ENCODE peak calls at places on chromosomes 12 and 14, in ten cellular contexts. X is SK-N-SH, N is testis, V is right atrium auricular region, F is tibial artery, P is lower lobe of right lung, K is uterus, B is stomach, Y is transverse colon, W is upper lobe of right lung. D is an unnamed sample.

GRCh38 chr14:74888164-74889158 is 6.7 kb downstream of the DLST start:
- DNase-seq in X (no peak), N (no peak), V (no peak), F (no peak), P (no peak), K (no peak), B (no peak), Y (no peak), W (no peak), D (no peak)

GRCh38 chr12:66014818-66015217 is 115.7 kb downstream of the LLPH start:
- DNase-seq in X (no peak), N (no peak), V (no peak), F (no peak), P (no peak), K (no peak), B (no peak), Y (no peak), W (no peak), D (no peak)

GRCh38 chr12:116962197-116962596 is 51.4 kb downstream of the FBXW8 start:
- DNase-seq in X (no peak), N (no peak), V (no peak), F (no peak), P (no peak), K (no peak), B (no peak), Y (no peak), W (no peak), D (no peak)

GRCh38 chr14:70907996-70908917 is 998 bp downstream of the PCNX1 start:
- DNase-seq in X (peak; percentile 78), N (peak; percentile 71), V (peak; percentile 69), F (peak; percentile 71), P (peak; percentile 71), K (peak; percentile 49), B (peak; percentile 42), Y (peak; percentile 41), W (peak; percentile 82), D (peak; percentile 80)

GRCh38 chr12:75548879-75549278 is 37.5 kb upstream of the KRR1 start:
- DNase-seq in X (no peak), N (no peak), V (no peak), F (no peak), P (no peak), K (no peak), B (no peak), Y (no peak), W (no peak), D (no peak)

GRCh38 chr14:54722791-54723432 is 156.0 kb downstream of the SAMD4A start:
- DNase-seq in X (no peak), N (no peak), V (no peak), F (no peak), P (no peak), K (no peak), B (no peak), Y (no peak), W (no peak), D (no peak)

GRCh38 chr12:16674885-16675284 is 68.9 kb upstream of the LMO3 start:
- DNase-seq in X (no peak), N (no peak), V (no peak), F (no peak), P (no peak), K (no peak), B (no peak), Y (no peak), W (no peak), D (no peak)

GRCh38 chr14:65025818-65026217 is 39.1 kb downstream of the FNTB start:
- DNase-seq in X (no peak), N (no peak), V (no peak), F (no peak), P (no peak), K (no peak), B (no peak), Y (no peak), W (no peak), D (peak; percentile 30)

GRCh38 chr12:108004368-108004767 is 124.7 kb upstream of the WSCD2 start:
- DNase-seq in X (no peak), N (no peak), V (no peak), F (no peak), P (no peak), K (no peak), B (no peak), Y (no peak), W (no peak), D (no peak)

GRCh38 chr14:46322076-46322475 is 329.5 kb downstream of the RPL10L start:
- DNase-seq in X (no peak), N (no peak), V (no peak), F (no peak), P (no peak), K (no peak), B (no peak), Y (no peak), W (no peak), D (no peak)

GRCh38 chr14:92552066-92552465 is 38.5 kb downstream of the RIN3 start:
- DNase-seq in X (no peak), N (no peak), V (no peak), F (no peak), P (no peak), K (no peak), B (no peak), Y (no peak), W (no peak), D (peak; percentile 25)

GRCh38 chr14:74349757-74350156 is 1.5 kb downstream of the VRTN start:
- DNase-seq in X (no peak), N (no peak), V (no peak), F (no peak), P (no peak), K (no peak), B (peak; percentile 66), Y (peak; percentile 24), W (peak; percentile 33), D (no peak)

GRCh38 chr14:104827173-104828055 is 26.5 kb downstream of the ZBTB42 start:
- DNase-seq in X (peak; percentile 85), N (peak; percentile 34), V (no peak), F (peak; percentile 37), P (peak; percentile 65), K (peak; percentile 40), B (peak; percentile 43), Y (peak; percentile 62), W (peak; percentile 81), D (peak; percentile 63)

GRCh38 chr12:53985358-53985899 is 483 bp downstream of the HOXC10 start:
- DNase-seq in X (peak; percentile 56), N (no peak), V (no peak), F (no peak), P (no peak), K (no peak), B (no peak), Y (no peak), W (peak; percentile 51), D (peak; percentile 40)
- TF ChIP-seq CTCF in X (no peak), N (no peak), V (no peak), F (peak; percentile 38), P (no peak), K (peak; percentile 3), B (no peak), Y (no peak), W (no peak), D (no peak)

GRCh38 chr12:79706156-79706555 is 15.4 kb upstream of the PAWR start:
- DNase-seq in X (no peak), N (no peak), V (no peak), F (no peak), P (no peak), K (no peak), B (no peak), Y (no peak), W (no peak), D (no peak)
- H3K4me3 ChIP-seq in X (no peak overlapping the region), N (no peak overlapping the region), V (no peak overlapping the region), F (no peak overlapping the region), P (no peak overlapping the region), K (no peak overlapping the region), B (no peak overlapping the region), Y (no peak overlapping the region), W (no peak overlapping the region), D (no peak overlapping the region)

GRCh38 chr12:52010692-52011601 is 4.2 kb downstream of the TAMALIN start:
- DNase-seq in X (peak; percentile 85), N (no peak), V (no peak), F (no peak), P (no peak), K (peak; percentile 33), B (no peak), Y (no peak), W (no peak), D (no peak)
- H3K4me1 ChIP-seq in X (no peaks in the 10 kb centered on the region), N (peaks cover 42% of the 10 kb centered on the region), V (no peaks in the 10 kb centered on the region), F (peaks cover 12% of the 10 kb centered on the region), P (peaks cover 44% of the 10 kb centered on the region), K (no peaks in the 10 kb centered on the region), B (peaks cover 30% of the 10 kb centered on the region), Y (no peaks in the 10 kb centered on the region), W (peaks cover 29% of the 10 kb centered on the region), D (no peaks in the 10 kb centered on the region)

GRCh38 chr14:85276829-85277228 is 253.1 kb upstream of the FLRT2 start:
- DNase-seq in X (no peak), N (no peak), V (no peak), F (no peak), P (no peak), K (no peak), B (no peak), Y (no peak), W (no peak), D (no peak)

GRCh38 chr14:85273952-85274351 is 256.0 kb upstream of the FLRT2 start:
- DNase-seq in X (no peak), N (no peak), V (no peak), F (no peak), P (no peak), K (no peak), B (no peak), Y (no peak), W (no peak), D (no peak)

GRCh38 chr14:85280074-85280473 is 249.9 kb upstream of the FLRT2 start:
- DNase-seq in X (no peak), N (no peak), V (no peak), F (no peak), P (no peak), K (no peak), B (no peak), Y (no peak), W (no peak), D (no peak)

GRCh38 chr14:85281921-85282320 is 248.0 kb upstream of the FLRT2 start:
- DNase-seq in X (no peak), N (no peak), V (no peak), F (no peak), P (no peak), K (no peak), B (no peak), Y (no peak), W (no peak), D (no peak)

DNA sequence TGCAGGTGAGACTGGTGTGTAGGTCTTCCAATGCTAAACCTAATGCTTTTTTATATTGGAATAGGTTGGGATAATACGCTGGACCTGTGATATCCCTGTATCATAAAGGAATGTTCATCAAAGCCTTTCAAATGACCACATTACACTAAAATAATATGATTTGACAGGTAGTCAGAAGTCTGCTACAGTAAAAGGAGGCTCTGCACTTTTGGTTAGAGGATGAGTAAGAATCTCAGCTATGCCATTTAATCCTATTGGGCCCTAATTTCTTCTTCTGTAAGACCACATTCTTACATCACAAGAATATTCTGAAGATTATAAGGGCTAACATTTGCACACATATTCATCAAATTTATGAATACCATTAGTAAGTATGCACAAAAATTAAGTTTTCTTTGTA is 250.5 kb upstream of the FLRT2 start:
- DNase-seq in X (no peak), N (no peak), V (no peak), F (no peak), P (no peak), K (no peak), B (no peak), Y (no peak), W (no peak), D (no peak)
- TF ChIP-seq CTCF in X (no peak), N (no peak), V (no peak), F (no peak), P (no peak), K (no peak), B (no peak), Y (no peak), W (no peak), D (no peak)